ENCODE peak calls at places on chromosomes 5 and 9, in five cellular contexts. U, R, I, N and V are unnamed samples.

GRCh38 chr9:126549246-126550006 is 64.3 kb upstream of the LMX1B start:
- DNase-seq in U (no peak), R (no peak), I (no peak), N (peak), V (no peak)

GRCh38 chr9:121822093-121823085 is 171.0 kb downstream of the DAB2IP start:
- DNase-seq in U (no peak), R (no peak), I (no peak), N (no peak), V (peak)

GRCh38 chr9:120393386-120394057 is 186.4 kb downstream of the CDK5RAP2 start:
- DNase-seq in U (no peak), R (peak), I (no peak), N (no peak), V (no peak)

GRCh38 chr5:144205141-144205551 is 34.5 kb downstream of the KCTD16 start:
- DNase-seq in U (no peak), R (peak), I (peak), N (peak), V (no peak)

GRCh38 chr9:97721396-97721795 is 24.3 kb upstream of the XPA start:
- DNase-seq in U (no peak), R (no peak), I (no peak), N (no peak), V (no peak)

GRCh38 chr5:776862-777711 is 7.4 kb downstream of the ZDHHC11B start:
- DNase-seq in U (no peak), R (no peak), I (no peak), N (peak), V (peak)

GRCh38 chr9:81894891-81895290 is 33.3 kb upstream of the SPATA31D4 start:
- DNase-seq in U (no peak), R (peak), I (no peak), N (no peak), V (no peak)

GRCh38 chr5:124755565-124755964 is 9.1 kb upstream of the ZNF608 start:
- DNase-seq in U (no peak), R (no peak), I (peak), N (peak), V (no peak)

GRCh38 chr5:172768573-172769323 is 2.2 kb downstream of the DUSP1 start:
- DNase-seq in U (no peak), R (peak), I (peak), N (no peak), V (no peak)

GRCh38 chr5:74107899-74108298 is 481.9 kb downstream of the ARHGEF28 start:
- DNase-seq in U (no peak), R (no peak), I (no peak), N (no peak), V (no peak)

GRCh38 chr5:171957591-171958251 is 48.7 kb downstream of the FBXW11 start:
- DNase-seq in U (peak), R (no peak), I (no peak), N (no peak), V (no peak)

GRCh38 chr5:72561407-72561972 is 54.3 kb upstream of the ZNF366 start:
- DNase-seq in U (no peak), R (no peak), I (no peak), N (no peak), V (no peak)

GRCh38 chr9:127711226-127711701 is 4.2 kb downstream of the PTRH1 start:
- DNase-seq in U (no peak), R (no peak), I (no peak), N (no peak), V (no peak)

GRCh38 chr5:10498350-10498749 is 56.7 kb downstream of the ROPN1L start:
- DNase-seq in U (no peak), R (no peak), I (no peak), N (no peak), V (no peak)

GRCh38 chr9:73153793-73154227 is 2.1 kb downstream of the ANXA1 start:
- DNase-seq in U (no peak), R (peak), I (peak), N (no peak), V (no peak)

GRCh38 chr5:157989296-157989695 is 130.4 kb upstream of the CLINT1 start:
- DNase-seq in U (no peak), R (no peak), I (no peak), N (no peak), V (no peak)

GRCh38 chr5:141787376-141787775 is 90.8 kb downstream of the PCDH1 start:
- DNase-seq in U (no peak), R (no peak), I (no peak), N (no peak), V (no peak)

GRCh38 chr5:98723061-98723460 is 50.4 kb upstream of the RGMB start:
- DNase-seq in U (no peak), R (no peak), I (no peak), N (no peak), V (no peak)

GRCh38 chr5:86971034-86971511 is 296.6 kb upstream of the RASA1 start:
- DNase-seq in U (no peak), R (peak), I (peak), N (no peak), V (no peak)

GRCh38 chr9:34513567-34514214 is 9.1 kb downstream of the ENHO start:
- DNase-seq in U (no peak), R (no peak), I (no peak), N (no peak), V (peak)

GRCh38 chr5:3856036-3856435 is 260.4 kb downstream of the IRX1 start:
- DNase-seq in U (no peak), R (no peak), I (no peak), N (no peak), V (no peak)

GRCh38 chr5:7976411-7977190 is 107.7 kb downstream of the MTRR start:
- DNase-seq in U (no peak), R (peak), I (no peak), N (no peak), V (no peak)

GRCh38 chr5:112174959-112175594 is 244.0 kb downstream of the EPB41L4A start:
- DNase-seq in U (no peak), R (peak), I (peak), N (peak), V (no peak)

GRCh38 chr5:109589983-109590382 is 99.7 kb upstream of the MAN2A1 start:
- DNase-seq in U (no peak), R (no peak), I (no peak), N (no peak), V (no peak)

GRCh38 chr5:178278358-178279023 is 45.9 kb upstream of the PHYKPL start:
- DNase-seq in U (no peak), R (no peak), I (no peak), N (peak), V (no peak)

GRCh38 chr5:66367814-66368541 is 223.9 kb downstream of the SREK1 start:
- DNase-seq in U (no peak), R (no peak), I (no peak), N (no peak), V (no peak)

GRCh38 chr9:121399883-121400607 is 30.0 kb upstream of the STOM start:
- DNase-seq in U (peak), R (peak), I (peak), N (peak), V (no peak)

GRCh38 chr9:6557883-6558282 is 87.6 kb downstream of the GLDC start:
- DNase-seq in U (no peak), R (no peak), I (no peak), N (peak), V (no peak)

GRCh38 chr5:93736284-93736683 is 5.1 kb downstream of the POU5F2 start:
- DNase-seq in U (no peak), R (peak), I (no peak), N (no peak), V (no peak)

GRCh38 chr9:132694144-132694543 is 23.9 kb downstream of the GTF3C4 start:
- DNase-seq in U (no peak), R (peak), I (peak), N (no peak), V (peak)
- TF ChIP-seq USF2 in U (no peak), R (no peak), I (no peak), N (no peak), V (no peak)

GRCh38 chr9:96172797-96173196 is 129.2 kb downstream of the HSD17B3 start:
- DNase-seq in U (no peak), R (no peak), I (no peak), N (no peak), V (no peak)

GRCh38 chr9:96169901-96170300 is 132.1 kb downstream of the HSD17B3 start:
- DNase-seq in U (no peak), R (no peak), I (peak), N (peak), V (no peak)

GRCh38 chr9:96169488-96169887 is 132.5 kb downstream of the HSD17B3 start:
- DNase-seq in U (no peak), R (peak), I (peak), N (peak), V (peak)

GRCh38 chr9:96173640-96174039 is 128.3 kb downstream of the HSD17B3 start:
- DNase-seq in U (no peak), R (no peak), I (no peak), N (no peak), V (no peak)

DNA sequence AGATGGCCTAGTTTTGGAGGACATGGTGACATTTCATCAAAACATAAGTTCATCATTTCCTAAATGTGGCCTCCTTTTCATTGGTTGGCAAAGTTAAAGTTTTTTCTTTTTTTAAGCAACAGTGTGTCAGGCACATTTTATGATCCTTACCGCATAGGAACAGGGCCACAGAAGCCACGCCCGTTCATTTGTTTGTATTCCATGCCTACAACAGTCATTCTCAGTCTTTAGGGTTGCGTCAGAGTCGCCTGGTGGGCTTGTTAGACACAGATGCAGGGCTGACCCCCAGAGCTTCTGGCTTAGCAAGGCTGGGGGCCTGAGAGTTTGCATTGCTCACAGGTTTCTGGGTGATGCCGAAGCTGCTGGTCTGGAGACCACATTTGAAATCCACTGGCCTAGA is 130.2 kb downstream of the HSD17B3 start:
- DNase-seq in U (no peak), R (no peak), I (no peak), N (no peak), V (no peak)
- TF ChIP-seq RAD21 in U (no peak), R (no peak), I (no peak), N (no peak), V (no peak)

GRCh38 chr9:102135768-102136167 is 397.3 kb upstream of the GRIN3A start:
- DNase-seq in U (no peak), R (no peak), I (no peak), N (no peak), V (no peak)
- TF ChIP-seq USF2 in U (no peak), R (no peak), I (no peak), N (no peak), V (no peak)

GRCh38 chr5:65157906-65158603 is 323.7 kb downstream of the ADAMTS6 start:
- DNase-seq in U (no peak), R (no peak), I (peak), N (no peak), V (no peak)
- TF ChIP-seq RAD21 in U (no peak), R (no peak), I (no peak), N (no peak), V (no peak)

GRCh38 chr5:25415970-25416369 is 771.2 kb upstream of the CDH10 start:
- DNase-seq in U (no peak), R (no peak), I (no peak), N (no peak), V (no peak)
- TF ChIP-seq USF2 in U (no peak), R (no peak), I (no peak), N (no peak), V (no peak)

GRCh38 chr9:134945509-134946275 is 28.0 kb upstream of the FCN1 start:
- DNase-seq in U (no peak), R (no peak), I (no peak), N (no peak), V (no peak)
- TF ChIP-seq RAD21 in U (no peak), R (no peak), I (no peak), N (no peak), V (no peak)

DNA sequence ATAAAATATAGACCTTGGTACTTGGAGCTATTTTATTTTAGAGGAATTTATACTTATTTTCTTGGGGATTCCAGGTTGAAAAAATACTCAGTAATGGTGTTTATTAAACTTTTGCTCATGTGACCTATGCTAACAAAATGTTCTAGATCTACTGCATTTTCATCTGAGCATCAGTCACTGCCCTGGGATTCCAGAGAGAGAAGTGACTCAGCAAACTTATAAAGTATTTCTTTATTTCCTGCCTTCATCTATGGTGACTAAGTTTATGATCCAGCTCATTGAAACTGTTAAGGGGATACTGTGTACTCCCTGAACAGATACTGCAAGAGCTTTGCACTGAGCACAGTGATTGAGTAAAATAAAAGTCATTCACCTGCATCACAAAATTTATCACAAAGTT is 298.5 kb upstream of the CDH18 start:
- DNase-seq in U (no peak), R (peak), I (peak), N (no peak), V (no peak)
- TF ChIP-seq USF2 in U (no peak), R (peak), I (peak), N (no peak), V (no peak)